ENCODE peak calls at places on chromosome 16, in six cellular contexts. I is brain microvascular endothelial cell, T is fibroblast of lung, Y is body of pancreas, J is Caco-2, Q is neural progenitor cell. H is an unnamed sample. For H3K36me3, the result is how much of the 10 kb centered on the place peaks cover.

GRCh38 chr16:60110531-60110930 is 1376.4 kb upstream of the GOT2 start:
- DNase-seq in I (no peak), T (no peak), Y (no peak), J (no peak), Q (no peak), H (no peak)

GRCh38 chr16:67555795-67556212 is 6.5 kb upstream of the CTCF start:
- DNase-seq in I (peak), T (peak), Y (no peak), J (no peak), Q (no peak), H (no peak)

GRCh38 chr16:35908942-35909341 is 2449.5 kb downstream of the TP53TG3F start:
- DNase-seq in I (no peak), T (no peak), Y (no peak), J (no peak), Q (no peak), H (no peak)

GRCh38 chr16:24729967-24730815 is 740 bp downstream of the TNRC6A start:
- DNase-seq in I (peak), T (peak), Y (peak), J (no peak), Q (peak), H (no peak)

GRCh38 chr16:66662445-66663194 is 33.9 kb downstream of the CMTM4 start:
- DNase-seq in I (peak), T (peak), Y (no peak), J (no peak), Q (no peak), H (no peak)

GRCh38 chr16:73356401-73357079 is 308.6 kb upstream of the ZFHX3 start:
- DNase-seq in I (no peak), T (no peak), Y (no peak), J (no peak), Q (peak), H (no peak)

GRCh38 chr16:22386976-22387375 is 12.6 kb upstream of the CDR2 start:
- DNase-seq in I (peak), T (peak), Y (no peak), J (no peak), Q (no peak), H (no peak)

GRCh38 chr16:67685388-67686112 is 18.9 kb downstream of the C16orf86 start:
- DNase-seq in I (no peak), T (no peak), Y (no peak), J (no peak), Q (no peak), H (no peak)

GRCh38 chr16:24748242-24748641 is 18.8 kb downstream of the TNRC6A start:
- DNase-seq in I (peak), T (peak), Y (peak), J (no peak), Q (no peak), H (no peak)

GRCh38 chr16:85168732-85169256 is 56.5 kb upstream of the CIBAR2 start:
- DNase-seq in I (no peak), T (peak), Y (peak), J (peak), Q (peak), H (peak)

GRCh38 chr16:11258553-11259287 is 2.7 kb upstream of the SOCS1 start:
- DNase-seq in I (no peak), T (peak), Y (peak), J (no peak), Q (no peak), H (peak)

GRCh38 chr16:87705780-87706277 is 60.0 kb downstream of the KLHDC4 start:
- DNase-seq in I (no peak), T (no peak), Y (peak), J (no peak), Q (peak), H (peak)

GRCh38 chr16:81618661-81619060 is 160.4 kb upstream of the PLCG2 start:
- DNase-seq in I (no peak), T (no peak), Y (peak), J (no peak), Q (peak), H (no peak)

GRCh38 chr16:87435399-87436224 is 43.5 kb downstream of the MAP1LC3B start:
- DNase-seq in I (peak), T (peak), Y (no peak), J (no peak), Q (no peak), H (no peak)

GRCh38 chr16:86100205-86101134 is 201.5 kb downstream of the IRF8 start:
- DNase-seq in I (no peak), T (peak), Y (no peak), J (peak), Q (no peak), H (no peak)

GRCh38 chr16:50269061-50269705 is 2.8 kb downstream of the ADCY7 start:
- DNase-seq in I (no peak), T (no peak), Y (no peak), J (no peak), Q (no peak), H (peak)

GRCh38 chr16:12917653-12918052 is 16.3 kb downstream of the SHISA9 start:
- DNase-seq in I (no peak), T (no peak), Y (no peak), J (no peak), Q (no peak), H (no peak)

GRCh38 chr16:82888616-82889015 is 261.8 kb downstream of the CDH13 start:
- DNase-seq in I (no peak), T (peak), Y (no peak), J (no peak), Q (no peak), H (no peak)

GRCh38 chr16:7321661-7322060 is 11.0 kb upstream of the RBFOX1 start:
- DNase-seq in I (no peak), T (no peak), Y (no peak), J (no peak), Q (no peak), H (no peak)

GRCh38 chr16:48517493-48517892 is 92.5 kb downstream of the N4BP1 start:
- DNase-seq in I (no peak), T (no peak), Y (no peak), J (no peak), Q (no peak), H (no peak)

GRCh38 chr16:4830408-4830807 is 16.7 kb downstream of the GLYR1 start:
- DNase-seq in I (no peak), T (no peak), Y (no peak), J (no peak), Q (no peak), H (no peak)

GRCh38 chr16:65737831-65738230 is 616.0 kb upstream of the CDH11 start:
- DNase-seq in I (no peak), T (no peak), Y (no peak), J (no peak), Q (peak), H (no peak)

GRCh38 chr16:85301171-85301690 is 189.0 kb upstream of the CIBAR2 start:
- DNase-seq in I (no peak), T (no peak), Y (peak), J (no peak), Q (no peak), H (no peak)

GRCh38 chr16:56610017-56610608 is 1.7 kb downstream of the MT2A start:
- DNase-seq in I (peak), T (peak), Y (peak), J (no peak), Q (no peak), H (peak)

GRCh38 chr16:52184336-52184735 is 362.6 kb downstream of the TOX3 start:
- DNase-seq in I (no peak), T (no peak), Y (no peak), J (no peak), Q (no peak), H (no peak)

GRCh38 chr16:87698241-87698640 is 67.5 kb downstream of the KLHDC4 start:
- DNase-seq in I (no peak), T (no peak), Y (no peak), J (no peak), Q (no peak), H (no peak)

GRCh38 chr16:82201906-82202305 is 31.9 kb upstream of the MPHOSPH6 start:
- DNase-seq in I (no peak), T (no peak), Y (no peak), J (no peak), Q (no peak), H (no peak)

GRCh38 chr16:16014329-16015224 is 65.2 kb downstream of the ABCC1 start:
- DNase-seq in I (no peak), T (peak), Y (peak), J (peak), Q (no peak), H (peak)

GRCh38 chr16:58582971-58583765 is 46.5 kb downstream of the CNOT1 start:
- DNase-seq in I (peak), T (no peak), Y (no peak), J (no peak), Q (peak), H (no peak)

GRCh38 chr16:86926146-86926545 is 347.8 kb downstream of the FOXL1 start:
- DNase-seq in I (no peak), T (no peak), Y (no peak), J (no peak), Q (no peak), H (no peak)

GRCh38 chr16:10665166-10665565 is 29.6 kb downstream of the TEKT5 start:
- DNase-seq in I (no peak), T (no peak), Y (no peak), J (no peak), Q (no peak), H (no peak)

GRCh38 chr16:85309656-85310587 is 197.7 kb upstream of the CIBAR2 start:
- DNase-seq in I (no peak), T (no peak), Y (peak), J (no peak), Q (peak), H (no peak)

GRCh38 chr16:67833035-67833417 is 9.1 kb upstream of the THAP11 start:
- DNase-seq in I (peak), T (peak), Y (no peak), J (no peak), Q (no peak), H (no peak)

GRCh38 chr16:84141143-84141670 is 3.8 kb downstream of the HSDL1 start:
- DNase-seq in I (no peak), T (no peak), Y (no peak), J (peak), Q (no peak), H (no peak)

GRCh38 chr16:25374556-25374955 is 116.9 kb upstream of the ZKSCAN2 start:
- DNase-seq in I (no peak), T (no peak), Y (no peak), J (no peak), Q (no peak), H (no peak)

GRCh38 chr16:73565263-73565662 is 517.3 kb upstream of the ZFHX3 start:
- DNase-seq in I (no peak), T (peak), Y (no peak), J (no peak), Q (peak), H (no peak)

GRCh38 chr16:4976611-4977145 is 18.5 kb downstream of the SEC14L5 start:
- DNase-seq in I (no peak), T (no peak), Y (peak), J (no peak), Q (no peak), H (peak)

GRCh38 chr16:4481526-4481925 is 5.3 kb downstream of the HMOX2 start:
- DNase-seq in I (no peak), T (no peak), Y (no peak), J (no peak), Q (no peak), H (no peak)

GRCh38 chr16:23469814-23470213 is 16.8 kb upstream of the COG7 start:
- DNase-seq in I (no peak), T (peak), Y (peak), J (no peak), Q (no peak), H (no peak)

GRCh38 chr16:68902376-68903345 is 59.3 kb downstream of the TANGO6 start:
- DNase-seq in I (peak), T (peak), Y (peak), J (peak), Q (peak), H (no peak)
- TF ChIP-seq CTCF in I (peak), T (peak), Y (peak), J (peak), Q (peak), H (peak)

GRCh38 chr16:718389-718788 is 2.6 kb upstream of the ANTKMT start:
- DNase-seq in I (no peak), T (no peak), Y (no peak), J (no peak), Q (no peak), H (no peak)
- H3K36me3 ChIP-seq in I (under half), T (under half), Y (under half), J (under half), Q (under half), H (under half)

GRCh38 chr16:2298621-2299020 is 30.7 kb upstream of the RNPS1 start:
- DNase-seq in I (no peak), T (no peak), Y (no peak), J (no peak), Q (no peak), H (peak)

GRCh38 chr16:2297506-2297860 is 29.6 kb upstream of the RNPS1 start:
- DNase-seq in I (no peak), T (no peak), Y (no peak), J (no peak), Q (no peak), H (no peak)

GRCh38 chr16:2295056-2295798 is 27.3 kb upstream of the RNPS1 start:
- DNase-seq in I (no peak), T (no peak), Y (no peak), J (peak), Q (no peak), H (peak)

GRCh38 chr16:2299121-2299914 is 31.4 kb upstream of the RNPS1 start:
- DNase-seq in I (no peak), T (no peak), Y (no peak), J (no peak), Q (no peak), H (no peak)

GRCh38 chr16:2296662-2297505 is 29.0 kb upstream of the RNPS1 start:
- DNase-seq in I (no peak), T (peak), Y (peak), J (peak), Q (peak), H (peak)
- TF ChIP-seq CTCF in I (peak), T (peak), Y (peak), J (no peak), Q (peak), H (peak)

GRCh38 chr16:53249331-53249730 is 184.9 kb upstream of the RBL2 start:
- DNase-seq in I (no peak), T (no peak), Y (no peak), J (no peak), Q (no peak), H (no peak)
- H3K36me3 ChIP-seq in I (half or more), T (under half), Y (under half), J (under half), Q (half or more), H (under half)

GRCh38 chr16:31507617-31507928 is 618 bp downstream of the RUSF1 start:
- DNase-seq in I (no peak), T (no peak), Y (no peak), J (no peak), Q (no peak), H (no peak)
- TF ChIP-seq CTCF in I (no peak), T (no peak), Y (no peak), J (no peak), Q (no peak), H (no peak)